ENCODE peak calls at places on chromosomes 11 and 22, in eight cellular contexts. Y, W, C, I, N, X, T and U are unnamed samples.

GRCh38 chr11:111229604-111230003 is 15.9 kb upstream of the POU2AF2 start:
- DNase-seq in T (no peak), W (no peak), C (no peak), N (no peak), Y (no peak), X (no peak), I (no peak), U (no peak)

GRCh38 chr11:118401880-118402590 is 629 bp downstream of the ATP5MG start:
- DNase-seq in W (no peak), N (peak), T (peak), I (no peak), Y (peak), X (no peak), C (peak), U (no peak)

GRCh38 chr22:30208631-30209603 is 37.6 kb downstream of the LIF start:
- DNase-seq in Y (no peak), W (no peak), C (no peak), T (peak), I (no peak), N (peak), X (no peak), U (no peak)

GRCh38 chr11:27625347-27625912 is 74.8 kb downstream of the BDNF start:
- DNase-seq in W (no peak), C (no peak), I (no peak), X (no peak), Y (no peak), N (no peak), T (no peak), U (no peak)

GRCh38 chr11:45096636-45097035 is 49.8 kb upstream of the PRDM11 start:
- DNase-seq in Y (no peak), X (no peak), N (no peak), C (no peak), T (no peak), I (no peak), W (no peak), U (no peak)

GRCh38 chr11:107018274-107018901 is at the start of gene GUCY1A2:
- DNase-seq in W (no peak), C (peak), I (peak), T (peak), X (peak), N (no peak), Y (no peak), U (peak)

GRCh38 chr22:27461470-27461869 is 340.1 kb downstream of the MN1 start:
- DNase-seq in N (peak), C (no peak), X (no peak), Y (peak), T (peak), I (no peak), W (no peak), U (peak)

GRCh38 chr22:28075260-28075981 is 156.4 kb upstream of the PITPNB start:
- DNase-seq in T (peak), N (peak), Y (peak), C (peak), X (no peak), W (no peak), I (no peak), U (no peak)

GRCh38 chr11:1121343-1122331 is 36.1 kb upstream of the MUC5AC start:
- DNase-seq in T (no peak), W (no peak), Y (peak), X (peak), I (no peak), C (no peak), N (peak), U (peak)

GRCh38 chr22:42919199-42919598 is 62.1 kb upstream of the ARFGAP3 start:
- DNase-seq in C (no peak), X (no peak), N (no peak), T (peak), Y (peak), W (no peak), I (no peak), U (no peak)

GRCh38 chr22:26406118-26406517 is 22.9 kb upstream of the ASPHD2 start:
- DNase-seq in N (peak), C (peak), I (no peak), X (no peak), T (peak), Y (no peak), W (no peak), U (no peak)

GRCh38 chr11:69373251-69373635 is 79.3 kb downstream of the MYEOV start:
- DNase-seq in W (no peak), I (no peak), Y (no peak), T (no peak), N (no peak), X (no peak), C (no peak), U (no peak)

GRCh38 chr11:102849319-102849718 is 5.9 kb upstream of the MMP3 start:
- DNase-seq in W (no peak), X (no peak), T (peak), C (no peak), N (peak), I (no peak), Y (no peak), U (no peak)

GRCh38 chr11:6414874-6415328 is 4.0 kb downstream of the APBB1 start:
- DNase-seq in Y (no peak), T (peak), W (no peak), I (no peak), X (no peak), N (no peak), C (no peak), U (no peak)

GRCh38 chr22:38864361-38865191 is 7.4 kb downstream of the CBX6 start:
- DNase-seq in W (no peak), I (no peak), N (peak), T (no peak), X (no peak), C (no peak), Y (no peak), U (no peak)

GRCh38 chr11:124114942-124115781 is at the start of gene VWA5A:
- DNase-seq in C (peak), N (peak), W (peak), Y (peak), T (peak), X (no peak), I (peak), U (peak)

GRCh38 chr11:85740464-85741400 is 54.7 kb upstream of the CCDC89 start:
- DNase-seq in N (no peak), I (no peak), X (no peak), T (no peak), C (no peak), W (no peak), Y (no peak), U (no peak)

GRCh38 chr11:67438121-67438902 is 830 bp upstream of the PTPRCAP start:
- DNase-seq in I (no peak), C (no peak), W (peak), T (no peak), X (no peak), Y (no peak), N (no peak), U (no peak)

GRCh38 chr11:59990421-59990820 is 26.6 kb upstream of the OOSP4B start:
- DNase-seq in W (no peak), Y (no peak), I (no peak), T (no peak), N (no peak), C (no peak), X (no peak), U (no peak)

GRCh38 chr11:32137869-32138268 is 47.0 kb downstream of the RCN1 start:
- DNase-seq in X (no peak), N (no peak), T (no peak), Y (no peak), W (no peak), C (no peak), I (no peak), U (no peak)

GRCh38 chr11:71542856-71543743 is 5.1 kb upstream of the KRTAP5-9 start:
- DNase-seq in C (no peak), T (no peak), N (peak), Y (no peak), X (no peak), I (no peak), W (no peak), U (no peak)

GRCh38 chr11:288328-289144 is at the start of gene PGGHG:
- DNase-seq in I (peak), T (no peak), X (peak), Y (peak), C (peak), N (no peak), W (peak), U (peak)

GRCh38 chr22:25085930-25086901 is 113.4 kb upstream of the CRYBB3 start:
- DNase-seq in X (no peak), N (no peak), Y (no peak), T (no peak), I (no peak), C (peak), W (no peak), U (peak)

GRCh38 chr22:50684501-50684900 is 11.9 kb downstream of the SHANK3 start:
- DNase-seq in X (no peak), I (no peak), Y (no peak), C (no peak), N (no peak), T (no peak), W (no peak), U (no peak)

GRCh38 chr11:77547863-77548551 is 41.7 kb upstream of the AQP11 start:
- DNase-seq in C (peak), N (peak), X (peak), T (peak), Y (peak), I (peak), W (peak), U (peak)

GRCh38 chr11:17563961-17564686 is 17.1 kb downstream of the OTOG start:
- DNase-seq in Y (no peak), N (no peak), T (no peak), W (no peak), X (no peak), I (no peak), C (no peak), U (no peak)

GRCh38 chr11:27398413-27398780 is 35.4 kb upstream of the CCDC34 start:
- DNase-seq in I (no peak), N (no peak), W (no peak), X (no peak), C (peak), Y (no peak), T (no peak), U (no peak)

GRCh38 chr11:45233804-45234170 is 52.4 kb downstream of the SYT13 start:
- DNase-seq in T (no peak), N (no peak), Y (no peak), X (no peak), W (no peak), C (no peak), I (no peak), U (no peak)

GRCh38 chr11:65435981-65436411 is 13.4 kb downstream of the NEAT1 start:
- DNase-seq in I (no peak), T (no peak), X (no peak), N (peak), Y (no peak), W (no peak), C (no peak), U (no peak)

GRCh38 chr11:12235945-12236743 is 125.8 kb downstream of the MICAL2 start:
- DNase-seq in W (peak), T (peak), X (peak), N (peak), Y (peak), I (peak), C (peak), U (no peak)